ENCODE peak calls at places on chromosome 22, in four cellular contexts. R is HepG2, L is H1, M is GM12878. H is an unnamed sample. For H3K9me3, the result is how much of the 10 kb centered on the place peaks cover.

GRCh38 chr22:39073941-39074340 is 3.1 kb upstream of the APOBEC3G start:
- DNase-seq in L (no peak), R (no peak), M (no peak), H (no peak)

GRCh38 chr22:34395370-34395769 is 475.1 kb upstream of the LARGE1 start:
- DNase-seq in R (no peak), M (no peak), L (no peak), H (no peak)

GRCh38 chr22:42680648-42681047 is 31.5 kb upstream of the CYB5R3 start:
- DNase-seq in M (no peak), R (no peak), L (no peak), H (no peak)

GRCh38 chr22:28817919-28818859 is 17.8 kb upstream of the XBP1 start:
- DNase-seq in L (no peak), M (no peak), R (peak), H (no peak)

GRCh38 chr22:22144858-22145257 is 99.7 kb upstream of the VPREB1 start:
- DNase-seq in L (no peak), M (no peak), R (no peak), H (no peak)

GRCh38 chr22:25120761-25121212 is 78.9 kb upstream of the CRYBB3 start:
- DNase-seq in R (peak), L (no peak), M (no peak), H (no peak)

GRCh38 chr22:17792854-17793434 is 18.7 kb upstream of the BID start:
- DNase-seq in L (no peak), R (no peak), M (no peak), H (no peak)

GRCh38 chr22:47548953-47549740 is 786.7 kb downstream of the TBC1D22A start:
- DNase-seq in R (no peak), L (no peak), M (no peak), H (no peak)

GRCh38 chr22:17302616-17303015 is 66.6 kb upstream of the CECR2 start:
- DNase-seq in L (no peak), M (no peak), R (no peak), H (no peak)

GRCh38 chr22:27331526-27332281 is 469.9 kb downstream of the MN1 start:
- DNase-seq in M (no peak), L (peak), R (peak), H (no peak)

GRCh38 chr22:42369250-42370041 is 62.8 kb downstream of the NFAM1 start:
- DNase-seq in L (no peak), R (peak), M (peak), H (peak)

GRCh38 chr22:30325065-30325720 is 1.5 kb downstream of the TBC1D10A start:
- DNase-seq in M (no peak), L (no peak), R (no peak), H (no peak)

GRCh38 chr22:27336151-27337090 is 465.1 kb downstream of the MN1 start:
- DNase-seq in L (peak), R (no peak), M (no peak), H (no peak)

GRCh38 chr22:20026996-20027601 is 6.2 kb downstream of the TANGO2 start:
- DNase-seq in M (no peak), L (no peak), R (no peak), H (no peak)

DNA sequence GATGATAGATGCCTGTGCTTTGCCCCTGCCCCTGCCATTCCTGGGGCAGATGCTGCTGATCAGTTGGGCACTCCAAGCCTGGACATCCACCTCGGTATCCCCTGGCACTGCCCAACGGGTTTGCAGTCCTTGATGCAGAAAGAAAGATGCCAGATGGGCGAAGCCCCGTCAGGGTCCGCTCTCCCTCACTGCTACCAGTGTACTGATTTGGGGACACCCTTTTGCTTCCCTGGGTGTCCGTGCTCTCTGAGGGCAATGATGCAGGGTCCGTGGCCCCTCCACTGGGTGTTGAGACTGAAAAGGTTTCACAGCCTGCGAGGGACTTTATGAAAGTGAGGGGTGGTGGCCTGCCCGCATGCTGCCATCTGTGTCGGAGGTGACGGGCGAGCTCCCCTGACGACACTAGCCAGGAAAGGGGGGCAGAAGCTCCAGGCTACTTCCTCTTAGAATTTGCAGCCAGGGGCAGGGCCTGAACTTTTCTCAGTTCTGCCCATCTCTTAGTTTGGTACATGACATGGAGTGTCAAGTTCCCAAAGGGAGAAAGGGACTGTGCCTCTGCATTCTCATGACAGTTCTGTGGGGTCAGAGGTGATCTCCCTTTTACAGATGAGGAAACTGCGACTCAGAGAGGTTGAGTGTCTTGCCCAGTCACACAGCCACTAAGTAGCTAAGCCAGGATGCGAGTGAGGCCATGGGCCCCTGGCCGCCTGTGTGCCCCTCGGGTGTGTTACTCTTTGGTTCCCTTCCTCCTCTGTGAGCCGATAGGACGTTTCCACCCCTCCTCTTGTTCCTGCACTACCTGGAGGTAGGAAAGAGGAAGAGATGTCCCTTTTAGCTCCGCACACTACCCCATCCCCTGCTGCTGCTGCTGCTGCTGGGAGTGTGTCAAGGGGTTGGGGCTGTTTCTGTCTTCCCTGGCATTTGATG is 96.6 kb downstream of the BCR start:
- DNase-seq in R (no peak), M (no peak), L (no peak), H (no peak)
- TF ChIP-seq SUZ12 in R (no peak), M (no peak), L (no peak), H (no peak)

GRCh38 chr22:46050916-46051614 is 74.1 kb upstream of the WNT7B start:
- DNase-seq in M (no peak), R (no peak), L (no peak), H (no peak)

GRCh38 chr22:46052331-46052771 is 75.4 kb upstream of the WNT7B start:
- DNase-seq in L (no peak), R (no peak), M (no peak), H (no peak)

GRCh38 chr22:46051646-46052045 is 74.7 kb upstream of the WNT7B start:
- DNase-seq in L (no peak), M (no peak), R (no peak), H (no peak)

GRCh38 chr22:46049726-46050450 is 72.9 kb upstream of the WNT7B start:
- DNase-seq in M (no peak), R (no peak), L (no peak), H (no peak)

DNA sequence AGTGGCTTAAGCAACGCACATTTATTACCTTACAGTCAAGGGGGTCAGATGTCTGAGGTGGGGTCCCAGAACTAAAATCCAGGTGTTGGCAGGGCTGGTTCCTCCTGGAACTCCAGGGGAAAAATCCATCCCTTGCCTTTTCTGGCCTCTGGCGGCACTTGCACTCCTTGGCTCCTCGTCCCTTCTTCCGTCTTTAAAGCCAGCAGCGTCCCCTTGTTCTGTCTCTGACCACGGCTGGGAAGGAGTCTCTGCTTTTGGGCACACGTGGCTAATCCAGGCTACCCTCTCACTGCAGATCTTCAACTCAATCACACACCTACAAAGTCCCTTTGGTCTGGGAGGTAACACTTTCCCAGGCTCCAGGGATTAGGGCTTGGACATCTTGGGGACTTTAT is 73.5 kb upstream of the WNT7B start:
- DNase-seq in M (no peak), R (no peak), L (no peak), H (no peak)
- H3K9me3 ChIP-seq in M (under half), R (under half), L (under half), H (under half)

GRCh38 chr22:37566903-37567798 is 6.9 kb downstream of the CDC42EP1 start:
- DNase-seq in R (peak), L (peak), M (peak), H (peak)

GRCh38 chr22:37569009-37569920 is 9.0 kb downstream of the CDC42EP1 start:
- DNase-seq in L (no peak), M (no peak), R (peak), H (no peak)

GRCh38 chr22:37567991-37568390 is 7.7 kb downstream of the CDC42EP1 start:
- DNase-seq in M (no peak), L (no peak), R (no peak), H (no peak)

GRCh38 chr22:37569921-37570660 is 9.8 kb downstream of the LGALS2 start:
- DNase-seq in R (no peak), M (no peak), L (no peak), H (no peak)

GRCh38 chr22:37568448-37569008 is 8.2 kb downstream of the CDC42EP1 start:
- DNase-seq in L (no peak), R (no peak), M (no peak), H (no peak)
- TF ChIP-seq SUZ12 in L (no peak), R (no peak), M (no peak), H (no peak)

GRCh38 chr22:10727393-10727792 is 4800.6 kb upstream of the OR11H1 start:
- DNase-seq in L (no peak), M (no peak), R (no peak), H (no peak)
- H3K9me3 ChIP-seq in L (half or more), M (under half), R (half or more), H (half or more)

GRCh38 chr22:50314081-50314454 is 6.6 kb upstream of the PLXNB2 start:
- DNase-seq in M (no peak), L (no peak), R (no peak), H (no peak)

GRCh38 chr22:50314455-50315288 is 7.2 kb upstream of the PLXNB2 start:
- DNase-seq in L (peak), M (peak), R (no peak), H (no peak)

GRCh38 chr22:50313021-50313420 is 5.6 kb upstream of the PLXNB2 start:
- DNase-seq in R (no peak), M (no peak), L (no peak), H (no peak)

GRCh38 chr22:50312371-50312770 is 4.9 kb upstream of the PLXNB2 start:
- DNase-seq in M (no peak), R (no peak), L (no peak), H (no peak)

GRCh38 chr22:50313600-50313999 is 6.2 kb upstream of the PLXNB2 start:
- DNase-seq in M (no peak), L (no peak), R (no peak), H (no peak)
- TF ChIP-seq SUZ12 in M (no peak), L (no peak), R (no peak), H (no peak)

GRCh38 chr22:49048591-49048990 is 779.1 kb downstream of the BRD1 start:
- DNase-seq in L (no peak), R (no peak), M (no peak), H (no peak)
- H3K9me3 ChIP-seq in L (under half), R (under half), M (under half), H (under half)